ENCODE peak calls at places on chromosomes 4 and X, in four cellular contexts. R, Z, J and N are unnamed samples. For H3K4me1, the result is how much of the 10 kb centered on the place peaks cover.

GRCh38 chrX:13816899-13817298 is at the start of gene GPM6B:
- DNase-seq in Z (no peak), J (no peak), R (no peak), N (no peak)

GRCh38 chrX:150569155-150569477 is 695 bp downstream of the MTM1 start:
- DNase-seq in R (no peak), Z (no peak), J (no peak), N (no peak)

GRCh38 chr4:83062748-83063147 is 27.8 kb downstream of the COPS4 start:
- DNase-seq in J (no peak), Z (no peak), R (no peak), N (no peak)

GRCh38 chr4:151297170-151297569 is 20.2 kb downstream of the PRSS48 start:
- DNase-seq in J (no peak), Z (no peak), R (no peak), N (no peak)

GRCh38 chrX:40700640-40701342 is 34.6 kb downstream of the MED14 start:
- DNase-seq in R (no peak), Z (no peak), J (no peak), N (no peak)

GRCh38 chr4:176775326-176775725 is 17.4 kb downstream of the VEGFC start:
- DNase-seq in Z (no peak), J (no peak), R (no peak), N (no peak)

GRCh38 chr4:188023682-188024081 is 28.1 kb downstream of the ZFP42 start:
- DNase-seq in Z (no peak), J (no peak), R (no peak), N (no peak)

GRCh38 chr4:95061220-95061619 is 303.5 kb downstream of the BMPR1B start:
- DNase-seq in Z (no peak), J (no peak), R (no peak), N (no peak)

GRCh38 chrX:30027636-30028035 is 187.7 kb upstream of the MAGEB2 start:
- DNase-seq in R (no peak), J (no peak), Z (no peak), N (no peak)

GRCh38 chr4:10809905-10810304 is 125.3 kb upstream of the CLNK start:
- DNase-seq in Z (no peak), R (no peak), J (peak), N (no peak)

GRCh38 chrX:40471965-40472648 is 108.7 kb upstream of the ATP6AP2 start:
- DNase-seq in Z (peak), R (no peak), J (peak), N (peak)

GRCh38 chrX:15465896-15466651 is 27.1 kb downstream of the PIR start:
- DNase-seq in J (no peak), R (no peak), Z (no peak), N (no peak)

GRCh38 chr4:1216869-1217294 is 32.0 kb downstream of the CTBP1 start:
- DNase-seq in R (no peak), J (no peak), Z (no peak), N (no peak)

GRCh38 chr4:7469023-7469422 is 34.3 kb upstream of the PSAPL1 start:
- DNase-seq in R (no peak), Z (no peak), J (no peak), N (no peak)

GRCh38 chr4:134762053-134762452 is 560.5 kb upstream of the PABPC4L start:
- DNase-seq in Z (no peak), J (no peak), R (no peak), N (no peak)

GRCh38 chr4:105474110-105474518 is 252 bp upstream of the PPA2 start:
- DNase-seq in R (peak), J (no peak), Z (peak), N (peak)

GRCh38 chr4:13539721-13540445 is 4.4 kb downstream of the NKX3-2 start:
- DNase-seq in R (no peak), J (no peak), Z (no peak), N (no peak)

GRCh38 chrX:151902813-151903591 is 9.7 kb upstream of the MAGEA4 start:
- DNase-seq in Z (peak), R (peak), J (no peak), N (peak)

GRCh38 chr4:2265113-2266110 is 3.5 kb upstream of the MXD4 start:
- DNase-seq in J (no peak), Z (peak), R (no peak), N (no peak)

GRCh38 chrX:143669395-143669794 is 33.5 kb upstream of the SLITRK4 start:
- DNase-seq in R (no peak), Z (no peak), J (no peak), N (no peak)

DNA sequence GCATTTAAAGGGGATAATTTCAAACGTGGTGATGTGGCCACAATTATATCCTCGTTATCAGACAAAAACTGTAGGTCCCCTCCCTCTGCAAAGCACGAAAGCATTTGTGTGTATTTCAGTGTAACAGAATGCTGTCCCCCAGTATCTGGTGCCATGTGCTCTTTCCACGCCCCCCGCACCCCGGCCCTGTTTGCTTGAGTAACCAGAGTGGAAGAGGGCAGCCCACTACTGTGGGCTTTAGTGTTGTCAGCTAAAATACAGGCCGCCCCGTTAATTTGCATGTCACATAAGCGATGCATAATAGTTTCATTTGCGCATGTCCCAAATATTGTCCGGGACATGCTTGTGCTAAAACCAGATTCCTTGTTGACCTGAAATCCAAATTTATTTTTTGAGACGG is 110.1 kb downstream of the PHKA2 start:
- DNase-seq in J (no peak), R (no peak), Z (no peak), N (no peak)
- H3K27ac ChIP-seq in J (no peak), R (peak), Z (peak), N (no peak)

DNA sequence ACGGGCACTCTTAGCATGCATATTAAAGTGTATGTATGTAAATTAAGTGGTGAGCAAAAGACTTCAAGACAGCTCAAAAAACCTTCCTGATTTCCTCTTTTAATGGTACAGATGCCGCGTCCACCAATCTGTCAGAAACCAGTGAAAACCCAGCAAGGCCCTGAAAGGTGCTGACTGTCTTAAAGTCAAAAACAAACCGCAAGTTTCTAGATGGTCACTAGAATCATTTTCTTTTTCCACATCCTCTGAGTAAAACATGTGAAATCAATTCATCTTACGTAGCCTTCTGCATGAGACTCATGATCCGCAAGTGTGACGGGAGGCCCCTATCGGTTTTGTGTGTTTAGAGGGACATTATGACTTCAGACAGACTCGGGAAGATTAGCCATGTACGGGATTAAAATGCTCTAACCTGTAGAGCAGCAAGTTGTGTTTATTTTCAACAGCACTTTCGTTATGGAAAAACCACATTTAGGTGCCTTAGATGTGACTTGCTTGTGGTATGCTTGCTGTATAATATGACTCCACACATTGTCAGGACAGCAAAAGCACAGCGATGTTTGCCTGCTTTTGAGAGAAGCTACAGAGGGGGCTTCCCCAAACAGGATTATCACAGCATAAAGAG is 88.2 kb upstream of the STS start:
- DNase-seq in J (peak), Z (no peak), R (no peak), N (no peak)
- H3K4me1 ChIP-seq in J (under half), Z (under half), R (under half), N (under half)

GRCh38 chrX:51743179-51743957 is at the start of gene GSPT2:
- DNase-seq in R (peak), J (peak), Z (peak), N (peak)
- TF ChIP-seq POLR2A in R (peak), J (peak), Z (no peak), N (no peak)

GRCh38 chr4:67040315-67040714 is 505.0 kb downstream of the CENPC start:
- DNase-seq in R (no peak), J (no peak), Z (no peak), N (no peak)

GRCh38 chr4:67037489-67037888 is 507.8 kb downstream of the CENPC start:
- DNase-seq in R (no peak), Z (no peak), J (no peak), N (no peak)

GRCh38 chr4:67036791-67037190 is 508.5 kb downstream of the CENPC start:
- DNase-seq in J (no peak), R (no peak), Z (no peak), N (no peak)

GRCh38 chr4:67035986-67036385 is 509.3 kb downstream of the CENPC start:
- DNase-seq in J (no peak), R (no peak), Z (no peak), N (no peak)

DNA sequence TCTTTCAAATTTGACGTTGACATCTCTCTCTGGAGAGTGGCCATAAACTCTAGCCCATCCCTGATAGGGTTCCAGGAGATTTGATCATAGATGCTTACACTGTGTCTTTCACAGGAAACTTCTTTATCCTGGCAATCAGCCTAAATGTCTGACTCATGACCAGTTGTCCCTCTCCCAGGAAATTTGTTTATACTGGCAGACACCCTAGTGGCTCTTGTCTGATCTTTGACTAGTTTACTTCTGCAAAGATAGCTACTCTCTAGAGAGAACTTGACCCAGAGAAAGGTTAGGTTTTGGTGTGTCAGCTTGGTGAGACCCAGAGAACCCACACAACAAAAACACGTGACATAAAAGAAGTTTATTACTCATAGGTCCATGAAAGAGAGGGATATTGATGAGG is 509.8 kb downstream of the CENPC start:
- DNase-seq in J (no peak), R (no peak), Z (no peak), N (no peak)
- H3K27ac ChIP-seq in J (no peak), R (no peak), Z (no peak), N (no peak)

DNA sequence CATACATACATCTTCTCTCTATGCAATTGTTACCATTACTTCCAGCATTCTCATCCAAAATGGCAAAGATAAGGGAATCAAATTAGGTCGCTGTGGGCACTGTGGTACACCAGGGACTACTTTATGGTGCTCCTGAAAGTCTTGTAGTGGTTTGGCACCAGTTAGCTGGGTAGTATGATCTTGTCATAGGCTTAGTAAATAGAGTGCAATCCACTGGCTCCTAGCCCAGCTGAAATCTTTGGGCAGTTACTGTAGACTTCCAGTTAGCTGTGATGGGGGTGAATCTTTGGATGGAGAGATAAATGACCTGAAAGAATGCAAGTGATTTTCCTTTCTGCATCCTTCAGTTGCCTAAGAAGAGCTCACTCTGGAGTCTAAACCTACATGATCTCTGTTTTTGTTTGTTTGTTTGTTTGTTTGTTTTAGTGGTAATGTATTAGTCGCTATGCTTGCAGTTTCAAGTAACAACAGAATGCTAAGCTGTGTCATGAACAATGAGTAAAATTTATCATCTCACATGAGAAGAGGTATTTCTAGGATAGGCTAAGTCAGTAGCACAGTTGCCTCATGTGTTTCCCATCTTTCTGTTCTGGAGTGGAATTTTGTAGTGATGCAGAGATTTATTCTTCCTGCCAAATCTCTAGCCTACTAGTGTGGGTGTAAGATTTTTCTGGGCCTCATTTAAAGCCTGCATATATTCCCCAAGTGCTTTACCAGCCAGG is 24.2 kb downstream of the HERC3 start:
- DNase-seq in R (no peak), Z (no peak), J (no peak), N (no peak)
- H3K4me1 ChIP-seq in R (under half), Z (under half), J (under half), N (under half)

GRCh38 chrX:102659790-102660757 is 8.8 kb downstream of the GPRASP1 start:
- DNase-seq in R (peak), Z (peak), J (peak), N (peak)
- TF ChIP-seq POLR2A in R (peak), Z (peak), J (peak), N (no peak)

DNA sequence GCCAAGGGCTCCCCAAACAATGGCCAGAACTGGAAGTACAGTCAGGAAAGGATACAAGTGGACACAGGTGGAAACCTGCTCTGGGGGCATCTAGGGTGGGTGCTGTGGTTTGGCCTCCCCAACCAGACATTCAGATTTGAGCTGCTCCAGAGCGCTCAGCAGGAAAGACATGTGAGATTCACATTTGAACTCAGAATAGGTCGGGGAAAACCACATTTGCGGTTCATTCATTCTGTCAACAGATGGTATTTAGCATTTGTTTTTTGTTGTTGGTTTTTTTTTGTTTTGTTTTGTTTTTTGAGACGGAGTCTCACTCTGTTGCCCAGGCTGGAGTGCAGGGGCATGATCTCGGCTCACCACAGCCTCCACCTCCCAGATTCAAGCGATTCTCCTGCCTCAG is 44.0 kb downstream of the STEEP1 start:
- DNase-seq in J (no peak), R (no peak), Z (no peak), N (no peak)
- H3K27ac ChIP-seq in J (no peak), R (no peak), Z (no peak), N (no peak)

GRCh38 chr4:112514079-112514448 is 1.9 kb downstream of the NEUROG2 start:
- DNase-seq in R (no peak), J (no peak), Z (no peak), N (no peak)
- H3K4me1 ChIP-seq in R (under half), J (under half), Z (under half), N (under half)